ENCODE peak calls at places on chromosomes 4 and X, in five cellular contexts. F, P, D, W and U are unnamed samples.

GRCh38 chr4:75542824-75543223 is 13.0 kb upstream of the ODAPH start:
- DNase-seq in W (no peak), D (no peak), P (no peak), F (no peak), U (no peak)

GRCh38 chrX:46236411-46236810 is 308.8 kb downstream of the ZNF674 start:
- DNase-seq in P (no peak), D (no peak), W (no peak), F (no peak), U (no peak)

GRCh38 chr4:95256108-95256835 is 292.5 kb downstream of the UNC5C start:
- DNase-seq in D (no peak), W (no peak), F (no peak), P (no peak), U (no peak)

GRCh38 chrX:46251755-46252154 is 293.5 kb downstream of the ZNF674 start:
- DNase-seq in F (no peak), D (no peak), P (no peak), W (no peak), U (no peak)

GRCh38 chr4:168710353-168710946 is 213.6 kb downstream of the PALLD start:
- DNase-seq in D (peak; percentile 14), P (no peak), F (no peak), W (no peak), U (peak; percentile 17)

GRCh38 chrX:55908685-55909212 is 191.2 kb downstream of the RRAGB start:
- DNase-seq in W (peak; percentile 0), P (no peak), D (no peak), F (no peak), U (no peak)

GRCh38 chr4:78720994-78721677 is 55.0 kb upstream of the BMP2K start:
- DNase-seq in D (no peak), P (peak; percentile 9), W (no peak), F (peak; percentile 10), U (no peak)

GRCh38 chr4:996994-997374 is 3.8 kb upstream of the SLC26A1 start:
- DNase-seq in F (no peak), D (no peak), W (no peak), P (no peak), U (no peak)

GRCh38 chrX:132169554-132169953 is 41.7 kb upstream of the FRMD7 start:
- DNase-seq in W (no peak), D (no peak), P (no peak), F (no peak), U (no peak)

GRCh38 chr4:124854968-124855367 is 142.4 kb upstream of the ANKRD50 start:
- DNase-seq in W (no peak), D (no peak), P (no peak), F (no peak), U (no peak)

GRCh38 chr4:177128306-177128705 is 181.4 kb upstream of the NEIL3 start:
- DNase-seq in F (no peak), P (no peak), W (no peak), D (no peak), U (no peak)

GRCh38 chr4:122992111-122992510 is 69.7 kb upstream of the NUDT6 start:
- DNase-seq in P (no peak), F (no peak), D (no peak), W (no peak), U (no peak)

GRCh38 chr4:134560728-134561127 is 359.1 kb upstream of the PABPC4L start:
- DNase-seq in D (no peak), W (no peak), P (no peak), F (no peak), U (no peak)

GRCh38 chr4:692771-693554 is 4.0 kb upstream of the SLC49A3 start:
- DNase-seq in F (no peak), W (no peak), P (no peak), D (no peak), U (no peak)

GRCh38 chr4:69518102-69518501 is 22.4 kb upstream of the UGT2B4 start:
- DNase-seq in P (no peak), D (no peak), F (no peak), W (no peak), U (no peak)

GRCh38 chrX:123962006-123962485 is 540 bp downstream of the STAG2 start:
- DNase-seq in F (no peak), W (no peak), P (no peak), D (no peak), U (no peak)

GRCh38 chr4:5451243-5451642 is 257.1 kb downstream of the EVC2 start:
- DNase-seq in F (no peak), P (no peak), W (no peak), D (no peak), U (no peak)

GRCh38 chr4:163808091-163808490 is 313.6 kb downstream of the TMA16 start:
- DNase-seq in W (no peak), F (no peak), P (no peak), D (no peak), U (no peak)

GRCh38 chr4:33477715-33478114 is 2757.5 kb downstream of the PCDH7 start:
- DNase-seq in F (no peak), D (peak; percentile 37), P (no peak), W (no peak), U (no peak)

GRCh38 chrX:65528705-65529340 is 5.8 kb downstream of the LAS1L start:
- DNase-seq in W (peak; percentile 19), P (peak; percentile 64), D (peak; percentile 43), F (peak; percentile 24), U (peak; percentile 10)

GRCh38 chrX:154444001-154444754 is at the start of gene FAM50A:
- DNase-seq in W (peak; percentile 81), D (peak; percentile 78), F (peak; percentile 69), P (peak; percentile 64), U (peak; percentile 38)

GRCh38 chr4:94298725-94299252 is 43.8 kb downstream of the HPGDS start:
- DNase-seq in D (no peak), W (no peak), P (no peak), F (no peak), U (no peak)

GRCh38 chr4:185394568-185395254 is 1.0 kb downstream of the LRP2BP start:
- DNase-seq in F (no peak), D (no peak), W (no peak), P (no peak), U (no peak)

GRCh38 chrX:70166601-70167590 is 10.4 kb upstream of the DGAT2L6 start:
- DNase-seq in D (no peak), P (no peak), F (no peak), W (no peak), U (no peak)

GRCh38 chr4:183499389-183499788 is 5.5 kb upstream of the ING2 start:
- DNase-seq in P (no peak), W (peak; percentile 10), D (no peak), F (no peak), U (no peak)

GRCh38 chrX:7088968-7089615 is 58.4 kb upstream of the STS start:
- DNase-seq in P (peak; percentile 58), F (peak; percentile 8), W (no peak), D (peak; percentile 12), U (peak; percentile 18)

GRCh38 chr4:183074288-183074990 is 24.6 kb upstream of the WWC2 start:
- DNase-seq in W (no peak), P (no peak), F (no peak), D (no peak), U (no peak)

GRCh38 chr4:11585506-11585905 is 156.8 kb upstream of the HS3ST1 start:
- DNase-seq in P (no peak), D (no peak), W (peak; percentile 23), F (no peak), U (no peak)

GRCh38 chr4:107711831-107712230 is 8.2 kb downstream of the PAPSS1 start:
- DNase-seq in W (no peak), F (no peak), D (no peak), P (no peak), U (no peak)